ENCODE peak calls at places on chromosomes 5 and 9, in four cellular contexts. One of them, this sample, is unnamed.

GRCh38 chr5:76601470-76601869 is 21.7 kb downstream of the F2RL2 start:
- DNase-seq in AG09319: peak
- DNase-seq in lung: no peak
- DNase-seq in posterior vena cava: no peak
- DNase-seq in this sample: no peak

GRCh38 chr9:115691686-115692085 is 461.9 kb upstream of the PAPPA start:
- DNase-seq in AG09319: peak
- DNase-seq in lung: no peak
- DNase-seq in posterior vena cava: no peak
- DNase-seq in this sample: no peak

GRCh38 chr5:116130471-116130870 is 45.6 kb downstream of the COMMD10 start:
- DNase-seq in AG09319: no peak
- DNase-seq in lung: no peak
- DNase-seq in posterior vena cava: no peak
- DNase-seq in this sample: no peak

GRCh38 chr5:143006511-143006910 is 236.3 kb downstream of the ARHGAP26 start:
- DNase-seq in AG09319: no peak
- DNase-seq in lung: no peak
- DNase-seq in posterior vena cava: no peak
- DNase-seq in this sample: no peak

GRCh38 chr9:129946596-129946995 is 96.4 kb downstream of the FNBP1 start:
- DNase-seq in AG09319: no peak
- DNase-seq in lung: no peak
- DNase-seq in posterior vena cava: no peak
- DNase-seq in this sample: no peak

GRCh38 chr9:99680191-99680590 is 141.5 kb upstream of the NR4A3 start:
- DNase-seq in AG09319: peak
- DNase-seq in lung: no peak
- DNase-seq in posterior vena cava: no peak
- DNase-seq in this sample: no peak

GRCh38 chr9:34179528-34180138 is 790 bp downstream of the UBAP1 start:
- DNase-seq in AG09319: peak
- DNase-seq in lung: no peak
- DNase-seq in posterior vena cava: no peak
- DNase-seq in this sample: no peak

GRCh38 chr9:129254566-129255287 is 76.7 kb upstream of the IER5L start:
- DNase-seq in AG09319: no peak
- DNase-seq in lung: no peak
- DNase-seq in posterior vena cava: peak
- DNase-seq in this sample: peak

GRCh38 chr5:168159425-168159824 is 132.0 kb upstream of the WWC1 start:
- DNase-seq in AG09319: no peak
- DNase-seq in lung: no peak
- DNase-seq in posterior vena cava: no peak
- DNase-seq in this sample: no peak

GRCh38 chr5:181221792-181222629 is 1.1 kb upstream of the TRIM41 start:
- DNase-seq in AG09319: peak
- DNase-seq in lung: peak
- DNase-seq in posterior vena cava: peak
- DNase-seq in this sample: peak

GRCh38 chr5:146006470-146006869 is 70.1 kb downstream of the SH3RF2 start:
- DNase-seq in AG09319: no peak
- DNase-seq in lung: no peak
- DNase-seq in posterior vena cava: no peak
- DNase-seq in this sample: no peak

GRCh38 chr9:95189230-95190098 is 128.0 kb downstream of the FANCC start:
- DNase-seq in AG09319: peak
- DNase-seq in lung: no peak
- DNase-seq in posterior vena cava: no peak
- DNase-seq in this sample: no peak

GRCh38 chr5:3709058-3709723 is 113.6 kb downstream of the IRX1 start:
- DNase-seq in AG09319: no peak
- DNase-seq in lung: no peak
- DNase-seq in posterior vena cava: no peak
- DNase-seq in this sample: no peak

GRCh38 chr9:20084125-20084524 is 295.3 kb upstream of the SLC24A2 start:
- DNase-seq in AG09319: no peak
- DNase-seq in lung: peak
- DNase-seq in posterior vena cava: no peak
- DNase-seq in this sample: no peak

GRCh38 chr5:31811210-31811609 is 172.3 kb downstream of the PDZD2 start:
- DNase-seq in AG09319: peak
- DNase-seq in lung: no peak
- DNase-seq in posterior vena cava: no peak
- DNase-seq in this sample: no peak

GRCh38 chr5:110463116-110463515 is 263.4 kb downstream of the TMEM232 start:
- DNase-seq in AG09319: no peak
- DNase-seq in lung: no peak
- DNase-seq in posterior vena cava: no peak
- DNase-seq in this sample: no peak

GRCh38 chr9:17578911-17579793 is at the start of gene SH3GL2:
- DNase-seq in AG09319: no peak
- DNase-seq in lung: peak
- DNase-seq in posterior vena cava: peak
- DNase-seq in this sample: peak

This sample was measured in RWPE2.